ENCODE peak calls at places on chromosomes 1 and 21, in ten cellular contexts. W, H, E, G, J, S, O, R, D and T are unnamed samples.

GRCh38 chr1:156195853-156196252 is 1.9 kb downstream of the SLC25A44 start:
- DNase-seq in W (no peak), H (peak), E (no peak), G (no peak), J (no peak), S (no peak), O (no peak), R (no peak), D (no peak), T (no peak)

GRCh38 chr1:241551759-241552638 is 19.8 kb downstream of the KMO start:
- DNase-seq in W (no peak), H (no peak), E (no peak), G (no peak), J (peak), S (peak), O (no peak), R (no peak), D (no peak), T (peak)

GRCh38 chr1:27884182-27884954 is 12.0 kb downstream of the THEMIS2 start:
- DNase-seq in W (no peak), H (peak), E (no peak), G (no peak), J (peak), S (peak), O (no peak), R (no peak), D (no peak), T (no peak)

GRCh38 chr21:46040707-46041106 is 57.2 kb upstream of the COL6A2 start:
- DNase-seq in W (no peak), H (no peak), E (no peak), G (no peak), J (no peak), S (no peak), O (no peak), R (no peak), D (no peak), T (no peak)

GRCh38 chr21:40386301-40386911 is 460.6 kb downstream of the DSCAM start:
- DNase-seq in W (no peak), H (peak), E (peak), G (no peak), J (no peak), S (peak), O (no peak), R (no peak), D (no peak), T (peak)

GRCh38 chr1:89312572-89312971 is 39.9 kb upstream of the GBP5 start:
- DNase-seq in W (no peak), H (no peak), E (no peak), G (no peak), J (no peak), S (no peak), O (no peak), R (no peak), D (no peak), T (no peak)

GRCh38 chr1:184827600-184828368 is 73.1 kb upstream of the EDEM3 start:
- DNase-seq in W (peak), H (peak), E (no peak), G (no peak), J (no peak), S (no peak), O (no peak), R (no peak), D (no peak), T (no peak)

GRCh38 chr1:58823481-58824010 is 39.7 kb upstream of the JUN start:
- DNase-seq in W (peak), H (no peak), E (no peak), G (no peak), J (no peak), S (no peak), O (no peak), R (peak), D (peak), T (no peak)

GRCh38 chr1:109704173-109704572 is 7.9 kb upstream of the GSTM5 start:
- DNase-seq in W (no peak), H (no peak), E (no peak), G (no peak), J (no peak), S (no peak), O (no peak), R (no peak), D (no peak), T (no peak)

GRCh38 chr1:242738702-242739225 is 214.3 kb upstream of the PLD5 start:
- DNase-seq in W (no peak), H (no peak), E (no peak), G (no peak), J (no peak), S (no peak), O (no peak), R (no peak), D (no peak), T (no peak)

GRCh38 chr1:226806988-226807387 is 63.4 kb upstream of the PSEN2 start:
- DNase-seq in W (no peak), H (no peak), E (no peak), G (no peak), J (no peak), S (no peak), O (no peak), R (no peak), D (no peak), T (no peak)

GRCh38 chr1:199116488-199116887 is 477.6 kb downstream of the PTPRC start:
- DNase-seq in W (no peak), H (no peak), E (no peak), G (no peak), J (no peak), S (no peak), O (no peak), R (no peak), D (no peak), T (no peak)

GRCh38 chr1:167617100-167617949 is 12.7 kb upstream of the RCSD1 start:
- DNase-seq in W (no peak), H (no peak), E (no peak), G (no peak), J (no peak), S (peak), O (no peak), R (no peak), D (no peak), T (peak)

GRCh38 chr1:29855761-29856160 is 619.4 kb downstream of the PTPRU start:
- DNase-seq in W (no peak), H (no peak), E (no peak), G (no peak), J (no peak), S (no peak), O (no peak), R (no peak), D (no peak), T (no peak)

GRCh38 chr1:234755449-234755863 is 145.5 kb upstream of the IRF2BP2 start:
- DNase-seq in W (peak), H (peak), E (peak), G (no peak), J (no peak), S (no peak), O (no peak), R (peak), D (peak), T (peak)

GRCh38 chr1:90834354-90835171 is 117.5 kb upstream of the BARHL2 start:
- DNase-seq in W (no peak), H (no peak), E (no peak), G (no peak), J (no peak), S (no peak), O (no peak), R (no peak), D (no peak), T (no peak)